ENCODE peak calls at places on chromosome 5, in nine cellular contexts. One of them, this sample, is unnamed.
A peak's percentile ranks its signal among the peaks of the same experiment; 100 is the strongest.

GRCh38 chr5:38925154-38925925 is 79.5 kb downstream of the OSMR start:
- DNase-seq in AG08395: peak; percentile 81
- DNase-seq in stimulated activated CD4-positive, alpha-beta T cell treated with anti-CD3 and anti-CD28 coated beads, TNF-alpha, amount 100 ng/mL, for 1 hour: no peak
- DNase-seq in dorsolateral prefrontal cortex: no peak
- DNase-seq in activated T-helper 9 cell treated with anti-CD3 and anti-CD28 coated beads, Interleukin-2, amount 50 U/mL, for 16 hours: no peak
- DNase-seq in midbrain: no peak
- DNase-seq in amniotic stem cell: no peak
- DNase-seq in astrocyte of the hippocampus: peak; percentile 75
- DNase-seq in GM12892: no peak
- DNase-seq in this sample: no peak

GRCh38 chr5:123681061-123681460 is 169.1 kb downstream of the CSNK1G3 start:
- DNase-seq in AG08395: no peak
- DNase-seq in stimulated activated CD4-positive, alpha-beta T cell treated with anti-CD3 and anti-CD28 coated beads, TNF-alpha, amount 100 ng/mL, for 1 hour: no peak
- DNase-seq in dorsolateral prefrontal cortex: no peak
- DNase-seq in activated T-helper 9 cell treated with anti-CD3 and anti-CD28 coated beads, Interleukin-2, amount 50 U/mL, for 16 hours: no peak
- DNase-seq in midbrain: no peak
- DNase-seq in amniotic stem cell: no peak
- DNase-seq in astrocyte of the hippocampus: no peak
- DNase-seq in GM12892: no peak
- DNase-seq in this sample: no peak

GRCh38 chr5:106368021-106368420 is 1302.7 kb downstream of the EFNA5 start:
- DNase-seq in AG08395: no peak
- DNase-seq in stimulated activated CD4-positive, alpha-beta T cell treated with anti-CD3 and anti-CD28 coated beads, TNF-alpha, amount 100 ng/mL, for 1 hour: no peak
- DNase-seq in dorsolateral prefrontal cortex: no peak
- DNase-seq in activated T-helper 9 cell treated with anti-CD3 and anti-CD28 coated beads, Interleukin-2, amount 50 U/mL, for 16 hours: no peak
- DNase-seq in midbrain: no peak
- DNase-seq in amniotic stem cell: no peak
- DNase-seq in astrocyte of the hippocampus: no peak
- DNase-seq in GM12892: no peak
- DNase-seq in this sample: no peak

GRCh38 chr5:142821027-142821732 is 51.0 kb downstream of the ARHGAP26 start:
- DNase-seq in AG08395: no peak
- DNase-seq in stimulated activated CD4-positive, alpha-beta T cell treated with anti-CD3 and anti-CD28 coated beads, TNF-alpha, amount 100 ng/mL, for 1 hour: no peak
- DNase-seq in dorsolateral prefrontal cortex: no peak
- DNase-seq in activated T-helper 9 cell treated with anti-CD3 and anti-CD28 coated beads, Interleukin-2, amount 50 U/mL, for 16 hours: no peak
- DNase-seq in midbrain: no peak
- DNase-seq in amniotic stem cell: no peak
- DNase-seq in astrocyte of the hippocampus: no peak
- DNase-seq in GM12892: no peak
- DNase-seq in this sample: no peak

GRCh38 chr5:158397278-158397677 is 538.3 kb upstream of the CLINT1 start:
- DNase-seq in AG08395: no peak
- DNase-seq in stimulated activated CD4-positive, alpha-beta T cell treated with anti-CD3 and anti-CD28 coated beads, TNF-alpha, amount 100 ng/mL, for 1 hour: no peak
- DNase-seq in dorsolateral prefrontal cortex: no peak
- DNase-seq in activated T-helper 9 cell treated with anti-CD3 and anti-CD28 coated beads, Interleukin-2, amount 50 U/mL, for 16 hours: no peak
- DNase-seq in midbrain: no peak
- DNase-seq in amniotic stem cell: no peak
- DNase-seq in astrocyte of the hippocampus: no peak
- DNase-seq in GM12892: no peak
- DNase-seq in this sample: no peak

GRCh38 chr5:172828911-172829431 is 5.1 kb upstream of the ERGIC1 start:
- DNase-seq in AG08395: no peak
- DNase-seq in stimulated activated CD4-positive, alpha-beta T cell treated with anti-CD3 and anti-CD28 coated beads, TNF-alpha, amount 100 ng/mL, for 1 hour: no peak
- DNase-seq in dorsolateral prefrontal cortex: no peak
- DNase-seq in activated T-helper 9 cell treated with anti-CD3 and anti-CD28 coated beads, Interleukin-2, amount 50 U/mL, for 16 hours: no peak
- DNase-seq in midbrain: no peak
- DNase-seq in amniotic stem cell: no peak
- DNase-seq in astrocyte of the hippocampus: peak; percentile 49
- DNase-seq in GM12892: no peak
- DNase-seq in this sample: no peak

GRCh38 chr5:174501461-174502069 is 222.8 kb upstream of the MSX2 start:
- DNase-seq in AG08395: no peak
- DNase-seq in stimulated activated CD4-positive, alpha-beta T cell treated with anti-CD3 and anti-CD28 coated beads, TNF-alpha, amount 100 ng/mL, for 1 hour: no peak
- DNase-seq in dorsolateral prefrontal cortex: no peak
- DNase-seq in activated T-helper 9 cell treated with anti-CD3 and anti-CD28 coated beads, Interleukin-2, amount 50 U/mL, for 16 hours: no peak
- DNase-seq in midbrain: no peak
- DNase-seq in amniotic stem cell: no peak
- DNase-seq in astrocyte of the hippocampus: peak; percentile 51
- DNase-seq in GM12892: no peak
- DNase-seq in this sample: no peak

GRCh38 chr5:42620579-42621216 is 135.9 kb upstream of the CCDC152 start:
- DNase-seq in AG08395: no peak
- DNase-seq in stimulated activated CD4-positive, alpha-beta T cell treated with anti-CD3 and anti-CD28 coated beads, TNF-alpha, amount 100 ng/mL, for 1 hour: no peak
- DNase-seq in dorsolateral prefrontal cortex: no peak
- DNase-seq in activated T-helper 9 cell treated with anti-CD3 and anti-CD28 coated beads, Interleukin-2, amount 50 U/mL, for 16 hours: no peak
- DNase-seq in midbrain: no peak
- DNase-seq in amniotic stem cell: no peak
- DNase-seq in astrocyte of the hippocampus: peak; percentile 44
- DNase-seq in GM12892: no peak
- DNase-seq in this sample: no peak

GRCh38 chr5:161719157-161719556 is 33.6 kb downstream of the GABRA6 start:
- DNase-seq in AG08395: no peak
- DNase-seq in stimulated activated CD4-positive, alpha-beta T cell treated with anti-CD3 and anti-CD28 coated beads, TNF-alpha, amount 100 ng/mL, for 1 hour: no peak
- DNase-seq in dorsolateral prefrontal cortex: no peak
- DNase-seq in activated T-helper 9 cell treated with anti-CD3 and anti-CD28 coated beads, Interleukin-2, amount 50 U/mL, for 16 hours: no peak
- DNase-seq in midbrain: no peak
- DNase-seq in amniotic stem cell: no peak
- DNase-seq in astrocyte of the hippocampus: no peak
- DNase-seq in GM12892: no peak
- DNase-seq in this sample: no peak

GRCh38 chr5:174642816-174643405 is 81.5 kb upstream of the MSX2 start:
- DNase-seq in AG08395: no peak
- DNase-seq in stimulated activated CD4-positive, alpha-beta T cell treated with anti-CD3 and anti-CD28 coated beads, TNF-alpha, amount 100 ng/mL, for 1 hour: no peak
- DNase-seq in dorsolateral prefrontal cortex: no peak
- DNase-seq in activated T-helper 9 cell treated with anti-CD3 and anti-CD28 coated beads, Interleukin-2, amount 50 U/mL, for 16 hours: no peak
- DNase-seq in midbrain: no peak
- DNase-seq in amniotic stem cell: no peak
- DNase-seq in astrocyte of the hippocampus: no peak
- DNase-seq in GM12892: no peak
- DNase-seq in this sample: no peak

GRCh38 chr5:139549162-139549894 is 11.8 kb upstream of the UBE2D2 start:
- DNase-seq in AG08395: no peak
- DNase-seq in stimulated activated CD4-positive, alpha-beta T cell treated with anti-CD3 and anti-CD28 coated beads, TNF-alpha, amount 100 ng/mL, for 1 hour: no peak
- DNase-seq in dorsolateral prefrontal cortex: no peak
- DNase-seq in activated T-helper 9 cell treated with anti-CD3 and anti-CD28 coated beads, Interleukin-2, amount 50 U/mL, for 16 hours: no peak
- DNase-seq in midbrain: no peak
- DNase-seq in amniotic stem cell: no peak
- DNase-seq in astrocyte of the hippocampus: no peak
- DNase-seq in GM12892: no peak
- DNase-seq in this sample: no peak

GRCh38 chr5:102792705-102793104 is 37.6 kb downstream of the PAM start:
- DNase-seq in AG08395: peak; percentile 21
- DNase-seq in stimulated activated CD4-positive, alpha-beta T cell treated with anti-CD3 and anti-CD28 coated beads, TNF-alpha, amount 100 ng/mL, for 1 hour: no peak
- DNase-seq in dorsolateral prefrontal cortex: no peak
- DNase-seq in activated T-helper 9 cell treated with anti-CD3 and anti-CD28 coated beads, Interleukin-2, amount 50 U/mL, for 16 hours: no peak
- DNase-seq in midbrain: no peak
- DNase-seq in amniotic stem cell: no peak
- DNase-seq in astrocyte of the hippocampus: no peak
- DNase-seq in GM12892: no peak
- DNase-seq in this sample: no peak

GRCh38 chr5:95892784-95893354 is 68.8 kb downstream of the ELL2 start:
- DNase-seq in AG08395: peak; percentile 36
- DNase-seq in stimulated activated CD4-positive, alpha-beta T cell treated with anti-CD3 and anti-CD28 coated beads, TNF-alpha, amount 100 ng/mL, for 1 hour: no peak
- DNase-seq in dorsolateral prefrontal cortex: no peak
- DNase-seq in activated T-helper 9 cell treated with anti-CD3 and anti-CD28 coated beads, Interleukin-2, amount 50 U/mL, for 16 hours: no peak
- DNase-seq in midbrain: peak; percentile 15
- DNase-seq in amniotic stem cell: no peak
- DNase-seq in astrocyte of the hippocampus: peak; percentile 37
- DNase-seq in GM12892: no peak
- DNase-seq in this sample: no peak

GRCh38 chr5:107966216-107966615 is 295.5 kb upstream of the EFNA5 start:
- DNase-seq in AG08395: no peak
- DNase-seq in stimulated activated CD4-positive, alpha-beta T cell treated with anti-CD3 and anti-CD28 coated beads, TNF-alpha, amount 100 ng/mL, for 1 hour: no peak
- DNase-seq in dorsolateral prefrontal cortex: no peak
- DNase-seq in activated T-helper 9 cell treated with anti-CD3 and anti-CD28 coated beads, Interleukin-2, amount 50 U/mL, for 16 hours: no peak
- DNase-seq in midbrain: no peak
- DNase-seq in amniotic stem cell: no peak
- DNase-seq in astrocyte of the hippocampus: no peak
- DNase-seq in GM12892: no peak
- DNase-seq in this sample: no peak

GRCh38 chr5:177367981-177368960 is 10.5 kb downstream of the RGS14 start:
- DNase-seq in AG08395: no peak
- DNase-seq in stimulated activated CD4-positive, alpha-beta T cell treated with anti-CD3 and anti-CD28 coated beads, TNF-alpha, amount 100 ng/mL, for 1 hour: no peak
- DNase-seq in dorsolateral prefrontal cortex: no peak
- DNase-seq in activated T-helper 9 cell treated with anti-CD3 and anti-CD28 coated beads, Interleukin-2, amount 50 U/mL, for 16 hours: no peak
- DNase-seq in midbrain: no peak
- DNase-seq in amniotic stem cell: no peak
- DNase-seq in astrocyte of the hippocampus: no peak
- DNase-seq in GM12892: no peak
- DNase-seq in this sample: no peak

GRCh38 chr5:1008451-1009358 is at the start of gene NKD2:
- DNase-seq in AG08395: no peak
- DNase-seq in stimulated activated CD4-positive, alpha-beta T cell treated with anti-CD3 and anti-CD28 coated beads, TNF-alpha, amount 100 ng/mL, for 1 hour: peak; percentile 47
- DNase-seq in dorsolateral prefrontal cortex: peak; percentile 3
- DNase-seq in activated T-helper 9 cell treated with anti-CD3 and anti-CD28 coated beads, Interleukin-2, amount 50 U/mL, for 16 hours: no peak
- DNase-seq in midbrain: no peak
- DNase-seq in amniotic stem cell: no peak
- DNase-seq in astrocyte of the hippocampus: peak; percentile 71
- DNase-seq in GM12892: peak; percentile 83
- DNase-seq in this sample: peak; percentile 17

GRCh38 chr5:61333351-61334223 is 1.5 kb downstream of the ZSWIM6 start:
- DNase-seq in AG08395: peak; percentile 18
- DNase-seq in stimulated activated CD4-positive, alpha-beta T cell treated with anti-CD3 and anti-CD28 coated beads, TNF-alpha, amount 100 ng/mL, for 1 hour: peak; percentile 4
- DNase-seq in dorsolateral prefrontal cortex: peak; percentile 13
- DNase-seq in activated T-helper 9 cell treated with anti-CD3 and anti-CD28 coated beads, Interleukin-2, amount 50 U/mL, for 16 hours: peak; percentile 9
- DNase-seq in midbrain: no peak
- DNase-seq in amniotic stem cell: no peak
- DNase-seq in astrocyte of the hippocampus: peak; percentile 67
- DNase-seq in GM12892: peak; percentile 20
- DNase-seq in this sample: peak; percentile 31

GRCh38 chr5:82413302-82414042 is 135.3 kb upstream of the RPS23 start:
- DNase-seq in AG08395: peak; percentile 86
- DNase-seq in stimulated activated CD4-positive, alpha-beta T cell treated with anti-CD3 and anti-CD28 coated beads, TNF-alpha, amount 100 ng/mL, for 1 hour: no peak
- DNase-seq in dorsolateral prefrontal cortex: no peak
- DNase-seq in activated T-helper 9 cell treated with anti-CD3 and anti-CD28 coated beads, Interleukin-2, amount 50 U/mL, for 16 hours: no peak
- DNase-seq in midbrain: no peak
- DNase-seq in amniotic stem cell: peak; percentile 14
- DNase-seq in astrocyte of the hippocampus: peak; percentile 89
- DNase-seq in GM12892: no peak
- DNase-seq in this sample: no peak

GRCh38 chr5:127400524-127400923 is 109.9 kb downstream of the MEGF10 start:
- DNase-seq in AG08395: no peak
- DNase-seq in stimulated activated CD4-positive, alpha-beta T cell treated with anti-CD3 and anti-CD28 coated beads, TNF-alpha, amount 100 ng/mL, for 1 hour: no peak
- DNase-seq in dorsolateral prefrontal cortex: no peak
- DNase-seq in activated T-helper 9 cell treated with anti-CD3 and anti-CD28 coated beads, Interleukin-2, amount 50 U/mL, for 16 hours: no peak
- DNase-seq in midbrain: no peak
- DNase-seq in amniotic stem cell: no peak
- DNase-seq in astrocyte of the hippocampus: peak; percentile 15
- DNase-seq in GM12892: no peak
- DNase-seq in this sample: no peak

GRCh38 chr5:131538177-131538593 is 96.8 kb downstream of the RAPGEF6 start:
- DNase-seq in AG08395: no peak
- DNase-seq in stimulated activated CD4-positive, alpha-beta T cell treated with anti-CD3 and anti-CD28 coated beads, TNF-alpha, amount 100 ng/mL, for 1 hour: no peak
- DNase-seq in dorsolateral prefrontal cortex: no peak
- DNase-seq in activated T-helper 9 cell treated with anti-CD3 and anti-CD28 coated beads, Interleukin-2, amount 50 U/mL, for 16 hours: no peak
- DNase-seq in midbrain: no peak
- DNase-seq in amniotic stem cell: no peak
- DNase-seq in astrocyte of the hippocampus: no peak
- DNase-seq in GM12892: no peak
- DNase-seq in this sample: no peak

GRCh38 chr5:350355-350754 is 28.8 kb downstream of the AHRR start:
- DNase-seq in AG08395: no peak
- DNase-seq in stimulated activated CD4-positive, alpha-beta T cell treated with anti-CD3 and anti-CD28 coated beads, TNF-alpha, amount 100 ng/mL, for 1 hour: no peak
- DNase-seq in dorsolateral prefrontal cortex: no peak
- DNase-seq in activated T-helper 9 cell treated with anti-CD3 and anti-CD28 coated beads, Interleukin-2, amount 50 U/mL, for 16 hours: no peak
- DNase-seq in midbrain: no peak
- DNase-seq in amniotic stem cell: no peak
- DNase-seq in astrocyte of the hippocampus: no peak
- DNase-seq in GM12892: no peak
- DNase-seq in this sample: no peak

GRCh38 chr5:155689403-155689802 is 637.6 kb upstream of the SGCD start:
- DNase-seq in AG08395: no peak
- DNase-seq in stimulated activated CD4-positive, alpha-beta T cell treated with anti-CD3 and anti-CD28 coated beads, TNF-alpha, amount 100 ng/mL, for 1 hour: no peak
- DNase-seq in dorsolateral prefrontal cortex: no peak
- DNase-seq in activated T-helper 9 cell treated with anti-CD3 and anti-CD28 coated beads, Interleukin-2, amount 50 U/mL, for 16 hours: no peak
- DNase-seq in midbrain: no peak
- DNase-seq in amniotic stem cell: no peak
- DNase-seq in astrocyte of the hippocampus: no peak
- DNase-seq in GM12892: no peak
- DNase-seq in this sample: no peak

GRCh38 chr5:172541119-172541763 is 86.9 kb upstream of the SH3PXD2B start:
- DNase-seq in AG08395: no peak
- DNase-seq in stimulated activated CD4-positive, alpha-beta T cell treated with anti-CD3 and anti-CD28 coated beads, TNF-alpha, amount 100 ng/mL, for 1 hour: no peak
- DNase-seq in dorsolateral prefrontal cortex: no peak
- DNase-seq in activated T-helper 9 cell treated with anti-CD3 and anti-CD28 coated beads, Interleukin-2, amount 50 U/mL, for 16 hours: no peak
- DNase-seq in midbrain: no peak
- DNase-seq in amniotic stem cell: no peak
- DNase-seq in astrocyte of the hippocampus: no peak
- DNase-seq in GM12892: no peak
- DNase-seq in this sample: no peak

GRCh38 chr5:54387659-54388232 is 67.8 kb upstream of the HSPB3 start:
- DNase-seq in AG08395: no peak
- DNase-seq in stimulated activated CD4-positive, alpha-beta T cell treated with anti-CD3 and anti-CD28 coated beads, TNF-alpha, amount 100 ng/mL, for 1 hour: no peak
- DNase-seq in dorsolateral prefrontal cortex: no peak
- DNase-seq in activated T-helper 9 cell treated with anti-CD3 and anti-CD28 coated beads, Interleukin-2, amount 50 U/mL, for 16 hours: no peak
- DNase-seq in midbrain: no peak
- DNase-seq in amniotic stem cell: no peak
- DNase-seq in astrocyte of the hippocampus: peak; percentile 43
- DNase-seq in GM12892: no peak
- DNase-seq in this sample: no peak

GRCh38 chr5:180494510-180495181 is 467 bp downstream of the CNOT6 start:
- DNase-seq in AG08395: peak; percentile 46
- DNase-seq in stimulated activated CD4-positive, alpha-beta T cell treated with anti-CD3 and anti-CD28 coated beads, TNF-alpha, amount 100 ng/mL, for 1 hour: peak; percentile 18
- DNase-seq in dorsolateral prefrontal cortex: peak; percentile 47
- DNase-seq in activated T-helper 9 cell treated with anti-CD3 and anti-CD28 coated beads, Interleukin-2, amount 50 U/mL, for 16 hours: peak; percentile 39
- DNase-seq in midbrain: peak; percentile 17
- DNase-seq in amniotic stem cell: no peak
- DNase-seq in astrocyte of the hippocampus: peak; percentile 63
- DNase-seq in GM12892: peak; percentile 57
- DNase-seq in this sample: peak; percentile 34

GRCh38 chr5:96565843-96566242 is 96.3 kb upstream of the CAST start:
- DNase-seq in AG08395: peak; percentile 56
- DNase-seq in stimulated activated CD4-positive, alpha-beta T cell treated with anti-CD3 and anti-CD28 coated beads, TNF-alpha, amount 100 ng/mL, for 1 hour: no peak
- DNase-seq in dorsolateral prefrontal cortex: no peak
- DNase-seq in activated T-helper 9 cell treated with anti-CD3 and anti-CD28 coated beads, Interleukin-2, amount 50 U/mL, for 16 hours: no peak
- DNase-seq in midbrain: no peak
- DNase-seq in amniotic stem cell: peak; percentile 89
- DNase-seq in astrocyte of the hippocampus: peak; percentile 77
- DNase-seq in GM12892: no peak
- DNase-seq in this sample: peak; percentile 65

GRCh38 chr5:132807163-132807838 is 5.8 kb upstream of the SOWAHA start:
- DNase-seq in AG08395: no peak
- DNase-seq in stimulated activated CD4-positive, alpha-beta T cell treated with anti-CD3 and anti-CD28 coated beads, TNF-alpha, amount 100 ng/mL, for 1 hour: no peak
- DNase-seq in dorsolateral prefrontal cortex: peak; percentile 63
- DNase-seq in activated T-helper 9 cell treated with anti-CD3 and anti-CD28 coated beads, Interleukin-2, amount 50 U/mL, for 16 hours: no peak
- DNase-seq in midbrain: peak; percentile 76
- DNase-seq in amniotic stem cell: no peak
- DNase-seq in astrocyte of the hippocampus: peak; percentile 48
- DNase-seq in GM12892: no peak
- DNase-seq in this sample: no peak

GRCh38 chr5:146426305-146426704 is 20.8 kb upstream of the TCERG1 start:
- DNase-seq in AG08395: no peak
- DNase-seq in stimulated activated CD4-positive, alpha-beta T cell treated with anti-CD3 and anti-CD28 coated beads, TNF-alpha, amount 100 ng/mL, for 1 hour: no peak
- DNase-seq in dorsolateral prefrontal cortex: no peak
- DNase-seq in activated T-helper 9 cell treated with anti-CD3 and anti-CD28 coated beads, Interleukin-2, amount 50 U/mL, for 16 hours: no peak
- DNase-seq in midbrain: no peak
- DNase-seq in amniotic stem cell: no peak
- DNase-seq in astrocyte of the hippocampus: no peak
- DNase-seq in GM12892: no peak
- DNase-seq in this sample: no peak

GRCh38 chr5:177595991-177596774 is 3.7 kb upstream of the B4GALT7 start:
- DNase-seq in AG08395: no peak
- DNase-seq in stimulated activated CD4-positive, alpha-beta T cell treated with anti-CD3 and anti-CD28 coated beads, TNF-alpha, amount 100 ng/mL, for 1 hour: no peak
- DNase-seq in dorsolateral prefrontal cortex: no peak
- DNase-seq in activated T-helper 9 cell treated with anti-CD3 and anti-CD28 coated beads, Interleukin-2, amount 50 U/mL, for 16 hours: no peak
- DNase-seq in midbrain: no peak
- DNase-seq in amniotic stem cell: no peak
- DNase-seq in astrocyte of the hippocampus: no peak
- DNase-seq in GM12892: no peak
- DNase-seq in this sample: no peak

GRCh38 chr5:26329562-26330189 is 708.7 kb downstream of the CDH9 start:
- DNase-seq in AG08395: no peak
- DNase-seq in stimulated activated CD4-positive, alpha-beta T cell treated with anti-CD3 and anti-CD28 coated beads, TNF-alpha, amount 100 ng/mL, for 1 hour: no peak
- DNase-seq in dorsolateral prefrontal cortex: no peak
- DNase-seq in activated T-helper 9 cell treated with anti-CD3 and anti-CD28 coated beads, Interleukin-2, amount 50 U/mL, for 16 hours: no peak
- DNase-seq in midbrain: peak; percentile 26
- DNase-seq in amniotic stem cell: no peak
- DNase-seq in astrocyte of the hippocampus: peak; percentile 14
- DNase-seq in GM12892: no peak
- DNase-seq in this sample: peak; percentile 19

GRCh38 chr5:136729901-136730355 is 364.6 kb upstream of the TRPC7 start:
- DNase-seq in AG08395: peak; percentile 40
- DNase-seq in stimulated activated CD4-positive, alpha-beta T cell treated with anti-CD3 and anti-CD28 coated beads, TNF-alpha, amount 100 ng/mL, for 1 hour: no peak
- DNase-seq in dorsolateral prefrontal cortex: no peak
- DNase-seq in activated T-helper 9 cell treated with anti-CD3 and anti-CD28 coated beads, Interleukin-2, amount 50 U/mL, for 16 hours: no peak
- DNase-seq in midbrain: no peak
- DNase-seq in amniotic stem cell: peak; percentile 82
- DNase-seq in astrocyte of the hippocampus: peak; percentile 86
- DNase-seq in GM12892: no peak
- DNase-seq in this sample: no peak

This sample was measured in cerebellum.